ENCODE peak calls at places on chromosomes 5 and 9, in five cellular contexts. Y is GM23338, U is fibroblast of lung, Z is adrenal gland, B is foreskin fibroblast. F is an unnamed sample.

GRCh38 chr5:176402684-176403083 is 13.7 kb downstream of the CLTB start:
- DNase-seq in Y (no peak), U (no peak), Z (no peak), B (peak), F (no peak)

GRCh38 chr9:22452415-22453010 is 5.9 kb downstream of the DMRTA1 start:
- DNase-seq in Y (peak), U (peak), Z (peak), B (peak), F (peak)

GRCh38 chr9:133440884-133441283 is 18.7 kb downstream of the ADAMTS13 start:
- DNase-seq in Y (no peak), U (no peak), Z (no peak), B (no peak), F (no peak)

GRCh38 chr9:70195456-70195855 is 63.3 kb upstream of the SMC5 start:
- DNase-seq in Y (no peak), U (peak), Z (no peak), B (peak), F (peak)

GRCh38 chr9:134422701-134423100 is 96.4 kb downstream of the RXRA start:
- DNase-seq in Y (no peak), U (no peak), Z (peak), B (no peak), F (no peak)

GRCh38 chr9:105444130-105444529 is 3.7 kb upstream of the FSD1L start:
- DNase-seq in Y (no peak), U (peak), Z (no peak), B (peak), F (peak)

GRCh38 chr5:24472518-24472917 is 172.3 kb downstream of the CDH10 start:
- DNase-seq in Y (no peak), U (no peak), Z (no peak), B (no peak), F (no peak)

GRCh38 chr5:124157320-124157719 is 589.1 kb downstream of the ZNF608 start:
- DNase-seq in Y (no peak), U (no peak), Z (no peak), B (peak), F (no peak)

GRCh38 chr5:88251048-88251711 is 17.5 kb downstream of the TMEM161B start:
- DNase-seq in Y (no peak), U (peak), Z (no peak), B (peak), F (no peak)

GRCh38 chr5:27403248-27403882 is 365.0 kb upstream of the CDH9 start:
- DNase-seq in Y (peak), U (peak), Z (no peak), B (no peak), F (no peak)

GRCh38 chr5:32339198-32339597 is 26.5 kb upstream of the MTMR12 start:
- DNase-seq in Y (peak), U (peak), Z (no peak), B (peak), F (peak)

GRCh38 chr5:146565764-146566163 is 49.8 kb upstream of the GPR151 start:
- DNase-seq in Y (peak), U (peak), Z (peak), B (peak), F (peak)

GRCh38 chr9:95788011-95788410 is 87.5 kb upstream of the ERCC6L2 start:
- DNase-seq in Y (peak), U (no peak), Z (no peak), B (no peak), F (no peak)

GRCh38 chr9:13377286-13377925 is 97.9 kb upstream of the MPDZ start:
- DNase-seq in Y (no peak), U (peak), Z (no peak), B (no peak), F (no peak)

GRCh38 chr9:73667749-73668148 is 516.1 kb downstream of the ANXA1 start:
- DNase-seq in Y (no peak), U (peak), Z (no peak), B (peak), F (no peak)

GRCh38 chr9:128274245-128274644 is 1.6 kb downstream of the GOLGA2 start:
- DNase-seq in Y (no peak), U (no peak), Z (no peak), B (no peak), F (no peak)

GRCh38 chr9:26744362-26744965 is 148.1 kb downstream of the CAAP1 start:
- DNase-seq in Y (peak), U (peak), Z (no peak), B (peak), F (peak)

GRCh38 chr9:130185494-130186005 is 13.3 kb downstream of the NCS1 start:
- DNase-seq in Y (no peak), U (peak), Z (no peak), B (peak), F (peak)

GRCh38 chr5:128254789-128255188 is 171.2 kb downstream of the SLC12A2 start:
- DNase-seq in Y (no peak), U (peak), Z (no peak), B (no peak), F (peak)

GRCh38 chr5:132456553-132457361 is 33.8 kb downstream of the IRF1 start:
- DNase-seq in Y (no peak), U (peak), Z (peak), B (peak), F (no peak)

GRCh38 chr9:135137398-135137832 is 49.9 kb downstream of the OLFM1 start:
- DNase-seq in Y (peak), U (peak), Z (no peak), B (no peak), F (no peak)

GRCh38 chr5:179820483-179821297 is at the start of gene SQSTM1:
- DNase-seq in Y (peak), U (peak), Z (peak), B (peak), F (peak)

GRCh38 chr9:99253772-99254431 is 31.8 kb downstream of the SEC61B start:
- DNase-seq in Y (peak), U (peak), Z (no peak), B (no peak), F (no peak)

GRCh38 chr5:81842795-81843377 is 92.0 kb upstream of the SSBP2 start:
- DNase-seq in Y (no peak), U (no peak), Z (no peak), B (no peak), F (no peak)

GRCh38 chr5:23139338-23140171 is 286.4 kb upstream of the CDH12 start:
- DNase-seq in Y (peak), U (no peak), Z (no peak), B (peak), F (no peak)

GRCh38 chr5:62372600-62372999 is 31.1 kb downstream of the DIMT1 start:
- DNase-seq in Y (no peak), U (no peak), Z (no peak), B (no peak), F (no peak)

GRCh38 chr5:66987126-66987525 is 209.5 kb downstream of the CD180 start:
- DNase-seq in Y (no peak), U (peak), Z (no peak), B (peak), F (peak)

GRCh38 chr9:2351324-2351723 is 270.3 kb upstream of the VLDLR start:
- DNase-seq in Y (no peak), U (no peak), Z (no peak), B (no peak), F (no peak)

GRCh38 chr5:81590498-81591384 is 160.2 kb downstream of the SSBP2 start:
- DNase-seq in Y (no peak), U (peak), Z (no peak), B (no peak), F (no peak)

GRCh38 chr9:114371343-114371985 is 16.3 kb downstream of the AKNA start:
- DNase-seq in Y (no peak), U (no peak), Z (no peak), B (no peak), F (no peak)

GRCh38 chr9:18018241-18018640 is 439.4 kb downstream of the SH3GL2 start:
- DNase-seq in Y (no peak), U (no peak), Z (no peak), B (no peak), F (no peak)

GRCh38 chr5:12204761-12205160 is 300.5 kb upstream of the CTNND2 start:
- DNase-seq in Y (no peak), U (peak), Z (no peak), B (no peak), F (no peak)

GRCh38 chr5:78755822-78756429 is 107.4 kb upstream of the LHFPL2 start:
- DNase-seq in Y (no peak), U (peak), Z (no peak), B (peak), F (no peak)

GRCh38 chr9:111599092-111599947 is at the start of gene PTGR1:
- DNase-seq in Y (peak), U (peak), Z (peak), B (peak), F (peak)

GRCh38 chr9:104974053-104974983 is 46.4 kb upstream of the ABCA1 start:
- DNase-seq in Y (no peak), U (no peak), Z (no peak), B (no peak), F (no peak)

GRCh38 chr5:109907751-109908150 is 218.0 kb downstream of the MAN2A1 start:
- DNase-seq in Y (no peak), U (peak), Z (no peak), B (peak), F (peak)

GRCh38 chr5:82922086-82922734 is 155.0 kb downstream of the TMEM167A start:
- DNase-seq in Y (no peak), U (no peak), Z (no peak), B (no peak), F (no peak)

GRCh38 chr9:74577956-74578355 is 80.8 kb downstream of the RORB start:
- DNase-seq in Y (peak), U (no peak), Z (no peak), B (peak), F (no peak)

GRCh38 chr9:123938401-123938800 is 8.5 kb upstream of the DENND1A start:
- DNase-seq in Y (no peak), U (no peak), Z (no peak), B (no peak), F (no peak)

GRCh38 chr9:35758475-35759050 is 4.5 kb upstream of the MSMP start:
- DNase-seq in Y (no peak), U (no peak), Z (no peak), B (no peak), F (no peak)

GRCh38 chr9:35756743-35757526 is 2.9 kb upstream of the MSMP start:
- DNase-seq in Y (peak), U (peak), Z (peak), B (peak), F (no peak)

GRCh38 chr9:35757527-35758275 is 3.6 kb upstream of the MSMP start:
- DNase-seq in Y (no peak), U (no peak), Z (peak), B (no peak), F (no peak)

GRCh38 chr9:35760651-35761050 is 6.6 kb upstream of the MSMP start:
- DNase-seq in Y (no peak), U (peak), Z (no peak), B (peak), F (no peak)

DNA sequence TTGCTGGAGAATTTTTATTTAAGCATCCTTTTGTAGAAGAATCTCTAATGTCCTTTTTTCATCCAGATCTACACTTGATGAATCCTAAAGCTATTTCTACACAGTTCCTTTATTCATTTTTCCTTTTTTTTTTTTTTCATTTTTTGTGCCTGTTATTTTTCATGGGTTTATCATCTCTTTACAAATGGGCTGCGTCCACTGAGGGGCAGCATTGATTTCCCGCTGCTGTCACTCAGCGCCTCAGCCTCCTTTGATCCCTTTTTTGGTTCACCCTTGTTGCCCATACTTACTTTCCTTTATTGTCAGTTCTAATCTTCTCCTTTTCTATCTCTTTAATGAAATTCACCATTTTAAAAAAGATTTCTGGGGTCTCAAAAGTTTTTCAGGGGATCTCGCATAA is 5.7 kb upstream of the MSMP start:
- DNase-seq in Y (no peak), U (no peak), Z (no peak), B (no peak), F (no peak)
- TF ChIP-seq CTCF in Y (peak), U (no peak), Z (no peak), B (no peak), F (no peak)

GRCh38 chr5:77015938-77016569 is 14.2 kb upstream of the AGGF1 start:
- DNase-seq in Y (peak), U (peak), Z (no peak), B (peak), F (peak)
- TF ChIP-seq CTCF in Y (peak), U (peak), Z (peak), B (peak), F (peak)

GRCh38 chr5:52657231-52657645 is 130.5 kb upstream of the ITGA1 start:
- DNase-seq in Y (peak), U (peak), Z (no peak), B (peak), F (peak)
- TF ChIP-seq CTCF in Y (peak), U (peak), Z (peak), B (peak), F (peak)

DNA sequence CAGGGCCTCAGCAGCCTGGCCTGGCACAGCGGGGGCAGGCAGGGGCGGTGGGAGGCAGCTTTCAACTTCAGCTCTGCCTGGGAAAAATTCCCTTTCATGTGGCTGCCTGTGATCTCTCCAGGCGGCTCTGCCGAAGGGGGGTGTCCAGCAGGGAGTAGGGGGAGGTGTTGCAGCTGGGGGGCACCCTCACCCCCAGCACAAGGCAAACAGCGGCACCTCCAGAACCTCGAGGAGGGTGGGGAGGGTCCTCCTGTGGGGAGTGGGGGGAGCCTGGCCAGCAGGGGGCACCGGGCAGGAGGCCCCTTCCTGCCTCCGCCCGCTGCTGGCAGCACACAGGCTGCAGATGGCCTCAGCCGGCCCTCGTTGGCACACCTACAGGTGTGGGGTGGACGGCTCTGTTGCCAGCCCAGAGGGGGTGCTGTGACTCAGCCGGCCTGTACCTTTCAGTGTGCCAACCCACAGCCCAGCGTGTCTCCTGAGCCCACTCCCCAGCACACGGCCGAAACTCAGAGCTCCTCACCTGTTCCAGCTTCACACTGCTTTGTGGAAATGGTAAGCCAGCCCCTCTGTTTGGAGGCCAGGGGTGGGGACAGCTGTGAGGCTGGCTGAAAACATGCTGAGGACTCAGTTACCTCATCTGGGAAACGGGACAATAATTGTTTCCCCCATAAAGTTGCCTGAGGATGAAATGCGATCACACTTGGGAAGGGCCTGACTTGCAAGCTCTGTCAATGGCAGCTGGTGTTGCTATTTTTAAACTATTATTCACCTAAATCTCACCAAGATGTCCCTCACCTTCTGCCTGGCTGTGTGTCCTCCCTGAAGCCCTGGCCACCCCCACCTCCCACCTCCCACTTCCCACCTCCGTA is 37.0 kb downstream of the CXXC5 start:
- DNase-seq in Y (peak), U (no peak), Z (no peak), B (no peak), F (no peak)
- TF ChIP-seq CTCF in Y (peak), U (no peak), Z (no peak), B (no peak), F (peak)

GRCh38 chr5:137344723-137345322 is 154.3 kb downstream of the SPOCK1 start:
- DNase-seq in Y (peak), U (peak), Z (peak), B (peak), F (peak)
- TF ChIP-seq CTCF in Y (peak), U (peak), Z (peak), B (peak), F (peak)

DNA sequence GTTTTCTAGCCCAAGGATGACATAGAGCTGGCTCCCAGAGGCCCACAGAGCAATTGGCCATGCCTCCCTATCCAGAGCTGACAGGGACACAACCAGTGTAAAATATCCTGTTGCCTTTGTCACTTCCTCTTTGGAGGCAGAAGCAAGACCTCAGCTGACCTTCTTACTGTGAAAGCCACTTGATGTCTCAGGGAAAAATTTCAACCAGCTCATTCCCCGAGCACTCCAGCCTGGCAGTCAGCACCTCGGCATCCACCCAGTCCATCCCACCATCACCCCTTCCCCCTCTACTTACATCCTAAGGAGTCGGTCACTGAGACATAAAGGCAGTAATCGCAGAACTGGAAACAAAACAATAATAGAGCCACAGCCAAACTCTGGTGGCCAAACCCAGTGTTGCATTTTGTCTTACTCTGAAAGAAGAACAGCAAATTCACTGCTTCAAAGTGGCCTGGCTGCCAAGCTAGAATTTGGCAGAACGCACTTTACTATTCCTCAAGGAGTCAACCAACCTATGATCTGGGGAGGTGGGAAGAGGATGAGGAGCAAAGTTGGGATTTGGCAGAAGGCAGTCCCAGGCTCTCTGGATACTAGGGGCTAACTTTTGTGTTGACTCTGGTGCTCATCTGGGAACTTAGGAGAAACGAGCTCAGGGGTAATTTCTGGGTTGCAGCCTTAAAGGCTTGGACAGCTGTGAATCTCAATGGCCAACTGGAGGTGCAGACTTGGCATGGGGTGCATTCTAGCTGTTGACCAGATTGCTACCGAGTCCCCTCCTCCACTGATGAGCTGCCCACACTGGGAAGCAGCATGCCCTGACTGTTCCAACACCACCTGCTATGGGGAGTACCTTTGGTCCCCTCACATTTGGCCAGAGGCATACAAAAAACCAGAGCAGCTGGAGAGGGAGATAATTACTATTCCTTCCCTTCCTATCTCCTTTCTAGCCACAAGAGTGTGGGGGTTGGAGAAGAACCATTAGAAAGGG is 13.7 kb downstream of the NIPAL4 start:
- DNase-seq in Y (no peak), U (peak), Z (no peak), B (peak), F (peak)
- TF ChIP-seq CTCF in Y (no peak), U (no peak), Z (no peak), B (no peak), F (peak)

GRCh38 chr5:174358276-174358675 is 312.8 kb downstream of the NSG2 start:
- DNase-seq in Y (no peak), U (no peak), Z (no peak), B (no peak), F (no peak)
- TF ChIP-seq CTCF in Y (no peak), U (no peak), Z (no peak), B (no peak), F (no peak)

GRCh38 chr9:100445903-100446549 is 19.1 kb downstream of the MSANTD3 start:
- DNase-seq in Y (no peak), U (no peak), Z (no peak), B (no peak), F (no peak)
- TF ChIP-seq CTCF in Y (no peak), U (no peak), Z (no peak), B (no peak), F (no peak)

GRCh38 chr9:110427497-110428104 is 89.9 kb upstream of the TXNDC8 start:
- DNase-seq in Y (peak), U (peak), Z (peak), B (peak), F (peak)
- TF ChIP-seq CTCF in Y (peak), U (peak), Z (peak), B (peak), F (peak)

GRCh38 chr5:140882591-140882899 is 621 bp downstream of the PCDHA13 start:
- DNase-seq in Y (peak), U (no peak), Z (no peak), B (no peak), F (no peak)
- TF ChIP-seq CTCF in Y (peak), U (no peak), Z (no peak), B (no peak), F (peak)